ENCODE peak calls at places on chromosomes 1 and 21, in ten cellular contexts. C, Y, P, Q, F, S, B, K, E and T are unnamed samples.

GRCh38 chr1:61293197-61293596 is 210.8 kb downstream of the NFIA start:
- DNase-seq in C (no peak), Y (no peak), P (no peak), Q (no peak), F (no peak), S (no peak), B (no peak), K (no peak), E (no peak), T (no peak)

GRCh38 chr1:83530506-83530905 is 468.4 kb downstream of the TTLL7 start:
- DNase-seq in C (no peak), Y (no peak), P (no peak), Q (no peak), F (no peak), S (no peak), B (no peak), K (no peak), E (no peak), T (no peak)

GRCh38 chr1:11967028-11967547 is 13.2 kb upstream of the MFN2 start:
- DNase-seq in C (peak), Y (peak), P (peak), Q (no peak), F (peak), S (no peak), B (peak), K (no peak), E (peak), T (peak)

GRCh38 chr1:205800973-205801703 is 11.9 kb downstream of the SLC41A1 start:
- DNase-seq in C (no peak), Y (no peak), P (no peak), Q (no peak), F (no peak), S (no peak), B (peak), K (no peak), E (no peak), T (no peak)

GRCh38 chr1:28518000-28518744 is 12.3 kb downstream of the RCC1 start:
- DNase-seq in C (peak), Y (peak), P (peak), Q (peak), F (peak), S (peak), B (peak), K (peak), E (peak), T (no peak)

GRCh38 chr1:218705911-218706893 is 361.1 kb downstream of the TGFB2 start:
- DNase-seq in C (peak), Y (no peak), P (no peak), Q (no peak), F (no peak), S (no peak), B (no peak), K (no peak), E (peak), T (no peak)

GRCh38 chr1:162141273-162142023 is 72.0 kb downstream of the NOS1AP start:
- DNase-seq in C (no peak), Y (no peak), P (no peak), Q (no peak), F (no peak), S (no peak), B (no peak), K (no peak), E (no peak), T (no peak)

GRCh38 chr1:21904725-21905520 is 32.2 kb downstream of the HSPG2 start:
- DNase-seq in C (peak), Y (no peak), P (peak), Q (no peak), F (no peak), S (no peak), B (peak), K (no peak), E (no peak), T (no peak)

GRCh38 chr1:202982715-202983435 is 15.8 kb upstream of the CYB5R1 start:
- DNase-seq in C (no peak), Y (no peak), P (no peak), Q (no peak), F (no peak), S (no peak), B (no peak), K (no peak), E (no peak), T (no peak)

GRCh38 chr21:36549470-36549869 is 69.5 kb upstream of the CLDN14 start:
- DNase-seq in C (no peak), Y (no peak), P (no peak), Q (no peak), F (no peak), S (no peak), B (no peak), K (no peak), E (no peak), T (no peak)

GRCh38 chr1:17958704-17959103 is 148.9 kb upstream of the IGSF21 start:
- DNase-seq in C (no peak), Y (no peak), P (no peak), Q (no peak), F (peak), S (peak), B (no peak), K (no peak), E (no peak), T (no peak)

GRCh38 chr21:38979271-38980196 is 173.8 kb downstream of the ETS2 start:
- DNase-seq in C (no peak), Y (no peak), P (no peak), Q (no peak), F (no peak), S (no peak), B (no peak), K (no peak), E (no peak), T (peak)

GRCh38 chr1:201565024-201565730 is 26.2 kb downstream of the NAV1 start:
- DNase-seq in C (no peak), Y (no peak), P (no peak), Q (no peak), F (peak), S (no peak), B (no peak), K (no peak), E (no peak), T (no peak)

GRCh38 chr1:204366759-204367158 is 7.0 kb upstream of the PLEKHA6 start:
- DNase-seq in C (no peak), Y (no peak), P (no peak), Q (no peak), F (no peak), S (no peak), B (no peak), K (no peak), E (no peak), T (no peak)

GRCh38 chr21:43361493-43362296 is 65.2 kb downstream of the SIK1 start:
- DNase-seq in C (no peak), Y (no peak), P (peak), Q (no peak), F (no peak), S (peak), B (peak), K (peak), E (no peak), T (no peak)

GRCh38 chr1:159988006-159988405 is 34.0 kb upstream of the SLAMF9 start:
- DNase-seq in C (no peak), Y (no peak), P (no peak), Q (no peak), F (no peak), S (no peak), B (no peak), K (no peak), E (no peak), T (no peak)

GRCh38 chr1:230572121-230573083 is 69.9 kb upstream of the COG2 start:
- DNase-seq in C (no peak), Y (no peak), P (peak), Q (peak), F (no peak), S (no peak), B (no peak), K (no peak), E (no peak), T (no peak)

GRCh38 chr1:44826375-44827196 is 16.5 kb downstream of the PTCH2 start:
- DNase-seq in C (no peak), Y (no peak), P (peak), Q (no peak), F (peak), S (no peak), B (no peak), K (no peak), E (no peak), T (no peak)

GRCh38 chr21:32940079-32941014 is 85.4 kb upstream of the OLIG2 start:
- DNase-seq in C (peak), Y (peak), P (peak), Q (peak), F (peak), S (peak), B (no peak), K (peak), E (no peak), T (no peak)

GRCh38 chr21:36756527-36756926 is 57.6 kb downstream of the SIM2 start:
- DNase-seq in C (no peak), Y (no peak), P (no peak), Q (no peak), F (peak), S (no peak), B (no peak), K (no peak), E (no peak), T (no peak)

GRCh38 chr1:171911506-171911905 is 70.2 kb downstream of the DNM3 start:
- DNase-seq in C (no peak), Y (no peak), P (no peak), Q (peak), F (no peak), S (no peak), B (no peak), K (no peak), E (no peak), T (peak)

GRCh38 chr1:194277927-194278326 is 1091.5 kb upstream of the B3GALT2 start:
- DNase-seq in C (no peak), Y (no peak), P (no peak), Q (no peak), F (no peak), S (no peak), B (no peak), K (no peak), E (no peak), T (no peak)